ENCODE peak calls at places on chromosomes 16 and 17, in eight cellular contexts. One of them, this sample, is unnamed.

GRCh38 chr17:69357701-69358100 is 30.8 kb upstream of the ABCA5 start:
- DNase-seq in foreskin fibroblast: no peak
- DNase-seq in HCT116: no peak
- DNase-seq in heart right ventricle: no peak
- DNase-seq in GM12878: no peak
- DNase-seq in choroid plexus epithelial cell: peak
- DNase-seq in Jurkat, Clone E6-1: no peak
- DNase-seq in CD8-positive, alpha-beta T cell: no peak
- DNase-seq in this sample: no peak

GRCh38 chr17:57670769-57671545 is 74.1 kb downstream of the CCDC182 start:
- DNase-seq in foreskin fibroblast: no peak
- DNase-seq in HCT116: no peak
- DNase-seq in heart right ventricle: no peak
- DNase-seq in GM12878: no peak
- DNase-seq in choroid plexus epithelial cell: no peak
- DNase-seq in Jurkat, Clone E6-1: no peak
- DNase-seq in CD8-positive, alpha-beta T cell: no peak
- DNase-seq in this sample: no peak

GRCh38 chr16:83940630-83941378 is 12.2 kb upstream of the OSGIN1 start:
- DNase-seq in foreskin fibroblast: no peak
- DNase-seq in HCT116: no peak
- DNase-seq in heart right ventricle: no peak
- DNase-seq in GM12878: no peak
- DNase-seq in choroid plexus epithelial cell: no peak
- DNase-seq in Jurkat, Clone E6-1: no peak
- DNase-seq in CD8-positive, alpha-beta T cell: no peak
- DNase-seq in this sample: no peak

GRCh38 chr16:66489818-66490217 is 60.1 kb downstream of the TK2 start:
- DNase-seq in foreskin fibroblast: no peak
- DNase-seq in HCT116: no peak
- DNase-seq in heart right ventricle: no peak
- DNase-seq in GM12878: no peak
- DNase-seq in choroid plexus epithelial cell: no peak
- DNase-seq in Jurkat, Clone E6-1: no peak
- DNase-seq in CD8-positive, alpha-beta T cell: no peak
- DNase-seq in this sample: no peak

GRCh38 chr17:16106161-16106891 is 106.7 kb downstream of the TTC19 start:
- DNase-seq in foreskin fibroblast: peak
- DNase-seq in HCT116: no peak
- DNase-seq in heart right ventricle: no peak
- DNase-seq in GM12878: no peak
- DNase-seq in choroid plexus epithelial cell: peak
- DNase-seq in Jurkat, Clone E6-1: no peak
- DNase-seq in CD8-positive, alpha-beta T cell: no peak
- DNase-seq in this sample: no peak

GRCh38 chr17:17412331-17412730 is 64.5 kb upstream of the MED9 start:
- DNase-seq in foreskin fibroblast: peak
- DNase-seq in HCT116: no peak
- DNase-seq in heart right ventricle: no peak
- DNase-seq in GM12878: no peak
- DNase-seq in choroid plexus epithelial cell: peak
- DNase-seq in Jurkat, Clone E6-1: no peak
- DNase-seq in CD8-positive, alpha-beta T cell: no peak
- DNase-seq in this sample: no peak

GRCh38 chr16:79589495-79590134 is 10.9 kb downstream of the MAF start:
- DNase-seq in foreskin fibroblast: no peak
- DNase-seq in HCT116: no peak
- DNase-seq in heart right ventricle: peak
- DNase-seq in GM12878: no peak
- DNase-seq in choroid plexus epithelial cell: no peak
- DNase-seq in Jurkat, Clone E6-1: no peak
- DNase-seq in CD8-positive, alpha-beta T cell: no peak
- DNase-seq in this sample: no peak

GRCh38 chr16:11320170-11320569 is 25.1 kb upstream of the RMI2 start:
- DNase-seq in foreskin fibroblast: no peak
- DNase-seq in HCT116: no peak
- DNase-seq in heart right ventricle: no peak
- DNase-seq in GM12878: no peak
- DNase-seq in choroid plexus epithelial cell: no peak
- DNase-seq in Jurkat, Clone E6-1: no peak
- DNase-seq in CD8-positive, alpha-beta T cell: no peak
- DNase-seq in this sample: no peak

GRCh38 chr17:74780443-74781238 is 4.5 kb upstream of the NAT9 start:
- DNase-seq in foreskin fibroblast: peak
- DNase-seq in HCT116: peak
- DNase-seq in heart right ventricle: no peak
- DNase-seq in GM12878: no peak
- DNase-seq in choroid plexus epithelial cell: peak
- DNase-seq in Jurkat, Clone E6-1: peak
- DNase-seq in CD8-positive, alpha-beta T cell: no peak
- DNase-seq in this sample: peak

GRCh38 chr17:63699638-63700527 is at the start of gene LIMD2:
- DNase-seq in foreskin fibroblast: peak
- DNase-seq in HCT116: no peak
- DNase-seq in heart right ventricle: peak
- DNase-seq in GM12878: no peak
- DNase-seq in choroid plexus epithelial cell: no peak
- DNase-seq in Jurkat, Clone E6-1: no peak
- DNase-seq in CD8-positive, alpha-beta T cell: peak
- DNase-seq in this sample: peak

GRCh38 chr16:3854740-3855139 is 25.8 kb downstream of the CREBBP start:
- DNase-seq in foreskin fibroblast: no peak
- DNase-seq in HCT116: no peak
- DNase-seq in heart right ventricle: no peak
- DNase-seq in GM12878: no peak
- DNase-seq in choroid plexus epithelial cell: peak
- DNase-seq in Jurkat, Clone E6-1: no peak
- DNase-seq in CD8-positive, alpha-beta T cell: no peak
- DNase-seq in this sample: no peak

GRCh38 chr17:68512247-68512966 is at the start of gene PRKAR1A:
- DNase-seq in foreskin fibroblast: peak
- DNase-seq in HCT116: peak
- DNase-seq in heart right ventricle: peak
- DNase-seq in GM12878: peak
- DNase-seq in choroid plexus epithelial cell: peak
- DNase-seq in Jurkat, Clone E6-1: peak
- DNase-seq in CD8-positive, alpha-beta T cell: peak
- DNase-seq in this sample: peak

GRCh38 chr16:85252461-85252860 is 140.2 kb upstream of the CIBAR2 start:
- DNase-seq in foreskin fibroblast: no peak
- DNase-seq in HCT116: no peak
- DNase-seq in heart right ventricle: no peak
- DNase-seq in GM12878: no peak
- DNase-seq in choroid plexus epithelial cell: no peak
- DNase-seq in Jurkat, Clone E6-1: peak
- DNase-seq in CD8-positive, alpha-beta T cell: no peak
- DNase-seq in this sample: peak
- H3K4me3 ChIP-seq in foreskin fibroblast: no peak
- H3K4me3 ChIP-seq in HCT116: no peak
- H3K4me3 ChIP-seq in heart right ventricle: no peak
- H3K4me3 ChIP-seq in GM12878: no peak
- H3K4me3 ChIP-seq in choroid plexus epithelial cell: no peak
- H3K4me3 ChIP-seq in Jurkat, Clone E6-1: no peak
- H3K4me3 ChIP-seq in CD8-positive, alpha-beta T cell: no peak
- H3K4me3 ChIP-seq in this sample: no peak

DNA sequence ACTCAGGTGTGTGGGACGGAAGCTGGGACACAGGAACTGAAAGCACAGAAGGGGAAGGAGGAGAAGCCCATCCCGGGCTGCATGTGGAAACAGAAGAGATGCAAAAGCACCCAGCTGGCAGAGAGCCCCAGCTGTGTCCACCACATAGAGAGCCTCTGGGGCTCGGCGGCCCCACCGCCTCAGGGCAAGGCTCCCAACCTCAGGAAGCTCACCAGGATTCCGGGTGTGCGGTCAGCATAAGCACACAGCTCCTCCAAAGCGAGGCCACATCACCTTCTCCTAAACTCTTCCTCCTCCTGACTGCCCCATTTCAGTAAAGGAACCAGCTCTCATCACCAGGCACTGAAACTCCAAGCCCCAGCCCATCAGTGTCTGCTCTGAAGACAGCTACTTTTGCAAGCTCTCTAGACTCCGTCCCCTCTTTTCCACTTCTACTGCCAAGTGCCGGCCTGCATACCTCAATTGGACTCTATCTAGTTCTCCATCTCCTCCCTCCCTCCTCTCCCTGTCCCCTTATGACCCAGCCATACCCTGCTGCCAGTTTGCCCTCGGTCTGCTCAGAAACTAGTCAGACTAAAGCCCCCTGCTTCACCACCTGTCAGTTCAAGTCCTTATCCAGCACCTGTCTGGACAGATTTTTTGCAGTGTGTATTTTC is 6.0 kb downstream of the ST3GAL2 start:
- DNase-seq in foreskin fibroblast: peak
- DNase-seq in HCT116: no peak
- DNase-seq in heart right ventricle: peak
- DNase-seq in GM12878: no peak
- DNase-seq in choroid plexus epithelial cell: peak
- DNase-seq in Jurkat, Clone E6-1: no peak
- DNase-seq in CD8-positive, alpha-beta T cell: no peak
- DNase-seq in this sample: no peak
- H3K4me3 ChIP-seq in foreskin fibroblast: no peak
- H3K4me3 ChIP-seq in HCT116: no peak
- H3K4me3 ChIP-seq in heart right ventricle: no peak
- H3K4me3 ChIP-seq in GM12878: peak
- H3K4me3 ChIP-seq in choroid plexus epithelial cell: no peak
- H3K4me3 ChIP-seq in Jurkat, Clone E6-1: no peak
- H3K4me3 ChIP-seq in CD8-positive, alpha-beta T cell: no peak
- H3K4me3 ChIP-seq in this sample: no peak

GRCh38 chr17:35345445-35345925 is 27.9 kb downstream of the SLFN11 start:
- DNase-seq in foreskin fibroblast: peak
- DNase-seq in HCT116: no peak
- DNase-seq in heart right ventricle: no peak
- DNase-seq in GM12878: no peak
- DNase-seq in choroid plexus epithelial cell: no peak
- DNase-seq in Jurkat, Clone E6-1: no peak
- DNase-seq in CD8-positive, alpha-beta T cell: no peak
- DNase-seq in this sample: no peak
- H3K4me3 ChIP-seq in foreskin fibroblast: peak
- H3K4me3 ChIP-seq in HCT116: no peak
- H3K4me3 ChIP-seq in heart right ventricle: peak
- H3K4me3 ChIP-seq in GM12878: no peak
- H3K4me3 ChIP-seq in choroid plexus epithelial cell: peak
- H3K4me3 ChIP-seq in Jurkat, Clone E6-1: peak
- H3K4me3 ChIP-seq in CD8-positive, alpha-beta T cell: peak
- H3K4me3 ChIP-seq in this sample: peak

DNA sequence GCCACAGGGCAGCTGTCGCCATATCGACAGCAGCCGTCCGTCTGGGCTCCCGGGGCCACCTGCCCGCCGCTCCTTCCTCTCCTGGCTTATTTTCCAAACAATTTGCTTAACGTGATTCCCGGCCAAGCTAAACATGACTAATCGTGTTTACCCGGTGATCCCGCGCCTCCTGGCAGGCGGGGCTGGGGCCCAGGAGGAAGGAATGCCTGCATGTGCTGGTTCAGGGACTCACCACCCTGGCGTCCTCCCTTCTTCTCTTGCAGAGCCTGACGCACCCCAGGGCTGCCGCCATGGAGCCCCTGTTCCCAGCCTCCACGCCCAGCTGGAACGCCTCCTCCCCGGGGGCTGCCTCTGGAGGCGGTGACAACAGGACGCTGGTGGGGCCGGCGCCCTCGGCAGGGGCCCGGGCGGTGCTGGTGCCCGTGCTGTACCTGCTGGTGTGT is 6.1 kb downstream of the SSTR5 start:
- DNase-seq in foreskin fibroblast: peak
- DNase-seq in HCT116: no peak
- DNase-seq in heart right ventricle: no peak
- DNase-seq in GM12878: no peak
- DNase-seq in choroid plexus epithelial cell: peak
- DNase-seq in Jurkat, Clone E6-1: no peak
- DNase-seq in CD8-positive, alpha-beta T cell: no peak
- DNase-seq in this sample: no peak
- H3K4me3 ChIP-seq in foreskin fibroblast: no peak
- H3K4me3 ChIP-seq in HCT116: peak
- H3K4me3 ChIP-seq in heart right ventricle: no peak
- H3K4me3 ChIP-seq in GM12878: no peak
- H3K4me3 ChIP-seq in choroid plexus epithelial cell: no peak
- H3K4me3 ChIP-seq in Jurkat, Clone E6-1: no peak
- H3K4me3 ChIP-seq in CD8-positive, alpha-beta T cell: no peak
- H3K4me3 ChIP-seq in this sample: no peak